ENCODE peak calls at places on chromosomes 1 and 21, in seven cellular contexts. E is K562, A is cardiac fibroblast, X is astrocyte of the spinal cord, W is AG04449, R is neural progenitor cell, D is epithelial cell of esophagus. O is an unnamed sample.

GRCh38 chr1:55474168-55474786 is 259.1 kb upstream of the USP24 start:
- DNase-seq in E (peak), A (peak), X (peak), W (no peak), R (no peak), D (peak), O (peak)

GRCh38 chr1:207867136-207868081 is 43.5 kb downstream of the CD34 start:
- DNase-seq in E (no peak), A (no peak), X (no peak), W (no peak), R (no peak), D (no peak), O (peak)

GRCh38 chr1:61263905-61264824 is 181.8 kb downstream of the NFIA start:
- DNase-seq in E (peak), A (no peak), X (no peak), W (no peak), R (no peak), D (no peak), O (no peak)

GRCh38 chr1:60634106-60634505 is 448.3 kb upstream of the NFIA start:
- DNase-seq in E (no peak), A (no peak), X (no peak), W (no peak), R (no peak), D (no peak), O (no peak)

GRCh38 chr1:54054438-54054749 is 986 bp downstream of the TCEANC2 start:
- DNase-seq in E (peak), A (no peak), X (no peak), W (no peak), R (no peak), D (no peak), O (no peak)

GRCh38 chr1:181151378-181152326 is 63.2 kb downstream of the IER5 start:
- DNase-seq in E (peak), A (peak), X (no peak), W (no peak), R (no peak), D (no peak), O (peak)

GRCh38 chr21:45396620-45396995 is 8.4 kb upstream of the COL18A1 start:
- DNase-seq in E (no peak), A (no peak), X (no peak), W (no peak), R (no peak), D (no peak), O (no peak)

GRCh38 chr1:195738971-195739650 is 869.1 kb downstream of the KCNT2 start:
- DNase-seq in E (no peak), A (no peak), X (peak), W (peak), R (no peak), D (no peak), O (peak)

GRCh38 chr1:168221275-168221674 is 4.5 kb upstream of the SFT2D2 start:
- DNase-seq in E (no peak), A (no peak), X (no peak), W (no peak), R (no peak), D (no peak), O (no peak)

GRCh38 chr1:21318714-21319159 is 28.5 kb upstream of the ECE1 start:
- DNase-seq in E (no peak), A (peak), X (peak), W (no peak), R (no peak), D (no peak), O (peak)

GRCh38 chr1:201279313-201279712 is 4.0 kb upstream of the PKP1 start:
- DNase-seq in E (no peak), A (peak), X (no peak), W (no peak), R (no peak), D (no peak), O (peak)

GRCh38 chr1:6257541-6258069 is 3.3 kb downstream of the GPR153 start:
- DNase-seq in E (no peak), A (no peak), X (no peak), W (no peak), R (no peak), D (no peak), O (no peak)

GRCh38 chr21:17387030-17387617 is 125.7 kb upstream of the CXADR start:
- DNase-seq in E (peak), A (peak), X (peak), W (peak), R (peak), D (peak), O (peak)

GRCh38 chr1:58529288-58529687 is 17.2 kb downstream of the OMA1 start:
- DNase-seq in E (no peak), A (no peak), X (no peak), W (no peak), R (no peak), D (no peak), O (no peak)

GRCh38 chr1:83735525-83735924 is 263.4 kb downstream of the TTLL7 start:
- DNase-seq in E (no peak), A (no peak), X (no peak), W (no peak), R (no peak), D (no peak), O (no peak)

GRCh38 chr1:67710417-67710816 is 25.4 kb downstream of the GADD45A start:
- DNase-seq in E (peak), A (peak), X (peak), W (no peak), R (no peak), D (peak), O (peak)

GRCh38 chr1:100036718-100037664 is 67.2 kb downstream of the SLC35A3 start:
- DNase-seq in E (peak), A (peak), X (peak), W (no peak), R (peak), D (peak), O (peak)

GRCh38 chr21:44318489-44319285 is 18.8 kb downstream of the PFKL start:
- DNase-seq in E (no peak), A (no peak), X (no peak), W (no peak), R (no peak), D (no peak), O (no peak)

GRCh38 chr1:56566040-56566774 is 13.2 kb downstream of the PLPP3 start:
- DNase-seq in E (no peak), A (no peak), X (no peak), W (no peak), R (no peak), D (no peak), O (no peak)

GRCh38 chr1:54153548-54154439 is 994 bp upstream of the CDCP2 start:
- DNase-seq in E (no peak), A (peak), X (peak), W (no peak), R (peak), D (peak), O (peak)

GRCh38 chr1:54490361-54491248 is 57.4 kb upstream of the ACOT11 start:
- DNase-seq in E (no peak), A (no peak), X (no peak), W (no peak), R (peak), D (no peak), O (no peak)

GRCh38 chr1:243939167-243939848 is 89.3 kb upstream of the AKT3 start:
- DNase-seq in E (peak), A (peak), X (peak), W (no peak), R (no peak), D (no peak), O (peak)

GRCh38 chr1:161038523-161039153 is at the start of gene TSTD1:
- DNase-seq in E (no peak), A (peak), X (no peak), W (no peak), R (peak), D (peak), O (no peak)

GRCh38 chr1:221887091-221887746 is 145.3 kb upstream of the DUSP10 start:
- DNase-seq in E (peak), A (peak), X (peak), W (peak), R (no peak), D (peak), O (peak)

GRCh38 chr1:2242814-2243725 is 15.0 kb downstream of the SKI start:
- DNase-seq in E (no peak), A (no peak), X (no peak), W (no peak), R (no peak), D (no peak), O (peak)

GRCh38 chr1:94993931-94994645 is 67.2 kb upstream of the CNN3 start:
- DNase-seq in E (no peak), A (no peak), X (no peak), W (no peak), R (no peak), D (no peak), O (no peak)

GRCh38 chr1:67832737-67833594 is at the start of gene GNG12:
- DNase-seq in E (peak), A (peak), X (peak), W (no peak), R (peak), D (peak), O (peak)

GRCh38 chr1:98306517-98307089 is 354.9 kb upstream of the SNX7 start:
- DNase-seq in E (no peak), A (no peak), X (no peak), W (no peak), R (no peak), D (no peak), O (no peak)

GRCh38 chr1:59952065-59952464 is 25.5 kb upstream of the CYP2J2 start:
- DNase-seq in E (no peak), A (no peak), X (no peak), W (no peak), R (no peak), D (no peak), O (peak)

GRCh38 chr1:3251810-3252429 is 182.9 kb downstream of the PRDM16 start:
- DNase-seq in E (no peak), A (no peak), X (no peak), W (no peak), R (no peak), D (no peak), O (no peak)

GRCh38 chr1:4768553-4768952 is 114.1 kb downstream of the AJAP1 start:
- DNase-seq in E (peak), A (no peak), X (no peak), W (no peak), R (no peak), D (no peak), O (no peak)

GRCh38 chr1:202725541-202725940 is 15.3 kb upstream of the SYT2 start:
- DNase-seq in E (no peak), A (no peak), X (no peak), W (no peak), R (no peak), D (no peak), O (no peak)

GRCh38 chr1:1041092-1041503 is 21.2 kb downstream of the AGRN start:
- DNase-seq in E (no peak), A (no peak), X (no peak), W (no peak), R (peak), D (no peak), O (no peak)

GRCh38 chr1:1039145-1039910 is 19.4 kb downstream of the AGRN start:
- DNase-seq in E (no peak), A (no peak), X (no peak), W (no peak), R (no peak), D (no peak), O (no peak)

GRCh38 chr1:1041873-1042272 is 22.0 kb downstream of the AGRN start:
- DNase-seq in E (no peak), A (no peak), X (no peak), W (no peak), R (no peak), D (no peak), O (no peak)

GRCh38 chr1:1038694-1039093 is 18.8 kb downstream of the AGRN start:
- DNase-seq in E (no peak), A (no peak), X (no peak), W (no peak), R (no peak), D (no peak), O (no peak)

GRCh38 chr1:1040004-1040991 is 20.4 kb downstream of the AGRN start:
- DNase-seq in E (peak), A (peak), X (peak), W (no peak), R (peak), D (peak), O (peak)
- TF ChIP-seq CTCF in E (peak), A (no peak), X (peak), W (peak), R (peak), D (no peak), O (peak)

DNA sequence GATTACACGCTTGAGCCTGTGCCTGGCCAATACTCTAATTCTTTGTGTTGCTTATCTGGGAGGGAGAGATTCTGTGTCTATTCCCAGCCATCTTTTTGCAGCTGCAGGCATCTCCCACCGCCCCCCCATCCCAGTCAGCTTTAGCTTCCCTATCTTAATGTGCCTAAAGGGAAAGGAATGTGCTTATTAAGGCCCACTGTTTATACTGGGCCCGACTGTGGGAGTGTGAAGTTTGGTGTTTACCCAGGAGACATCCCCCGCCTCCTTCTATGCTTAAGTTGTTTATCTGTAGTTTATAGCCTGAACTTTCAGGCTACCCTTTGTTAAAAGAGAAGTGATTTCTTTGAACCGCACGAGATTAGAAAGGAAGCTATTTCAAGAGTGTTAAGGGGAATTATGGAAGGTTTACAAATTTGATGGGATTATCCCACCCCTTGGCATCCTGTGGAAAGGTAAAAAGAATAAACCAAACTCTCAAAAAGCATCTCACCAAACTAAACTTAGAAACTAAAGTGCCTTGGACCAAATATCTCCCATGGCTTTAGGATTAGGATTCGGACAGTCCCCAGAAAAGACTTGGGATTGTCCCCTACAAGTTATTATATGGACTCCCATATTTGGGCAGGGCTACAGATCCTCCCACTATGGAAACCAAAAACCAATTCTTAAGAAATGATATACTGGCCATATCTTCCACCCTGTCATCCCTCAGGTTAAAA is 25.6 kb upstream of the ZNF496 start:
- DNase-seq in E (no peak), A (peak), X (no peak), W (no peak), R (no peak), D (no peak), O (peak)
- H3K4me3 ChIP-seq in E (no peak), A (no peak), X (no peak), W (no peak), R (no peak), D (no peak), O (no peak)

GRCh38 chr1:153833171-153833570 is 58.0 kb downstream of the SLC27A3 start:
- DNase-seq in E (no peak), A (no peak), X (no peak), W (no peak), R (no peak), D (no peak), O (no peak)

GRCh38 chr1:153832293-153832692 is 57.1 kb downstream of the SLC27A3 start:
- DNase-seq in E (no peak), A (no peak), X (no peak), W (no peak), R (no peak), D (no peak), O (no peak)

GRCh38 chr1:153827168-153827964 is 52.2 kb downstream of the SLC27A3 start:
- DNase-seq in E (no peak), A (no peak), X (no peak), W (no peak), R (no peak), D (no peak), O (no peak)
- TF ChIP-seq CTCF in E (no peak), A (no peak), X (peak), W (no peak), R (peak), D (no peak), O (no peak)

DNA sequence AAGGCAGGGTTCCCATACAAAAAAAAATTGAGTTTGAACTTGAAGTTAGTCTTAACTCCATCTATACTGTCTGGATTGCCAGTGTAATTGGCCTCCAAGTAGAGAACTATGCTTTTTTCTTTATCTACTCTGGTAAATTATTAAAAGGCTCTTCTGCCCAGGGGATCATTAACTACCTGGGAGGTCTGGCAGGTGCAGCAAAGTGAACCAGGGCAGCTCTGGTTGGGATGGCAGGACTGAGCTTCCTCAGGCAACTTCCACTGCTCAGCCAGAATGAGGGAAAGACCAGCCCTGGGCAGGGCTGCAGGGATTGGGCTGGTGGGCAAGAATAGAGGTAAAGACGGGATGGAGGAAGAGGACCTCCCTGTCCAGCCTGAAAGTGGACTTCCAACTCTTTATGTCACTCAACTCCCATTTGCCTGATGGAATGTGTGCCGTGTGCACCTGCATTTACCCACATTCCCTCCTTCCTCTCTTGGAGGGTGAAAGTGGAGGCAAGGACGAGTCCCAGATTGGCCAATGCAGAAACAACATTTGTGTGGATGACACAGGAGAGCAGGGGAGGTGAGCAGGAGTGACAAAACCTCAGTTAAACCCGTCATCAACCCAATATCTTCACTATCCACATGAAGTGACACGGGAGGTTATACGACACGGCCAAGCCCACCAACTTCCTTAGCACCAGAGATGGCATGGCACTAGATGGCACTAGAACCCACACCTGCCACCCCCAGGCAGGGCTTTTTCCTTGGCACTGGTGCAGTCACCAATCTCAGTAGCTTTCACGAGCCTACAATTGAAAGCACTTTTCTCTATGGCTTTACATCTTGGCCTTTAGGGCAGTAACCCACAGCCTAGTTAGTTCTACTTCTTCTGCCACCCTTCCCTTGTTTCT is 25.2 kb downstream of the CCN1 start:
- DNase-seq in E (no peak), A (no peak), X (no peak), W (no peak), R (no peak), D (peak), O (no peak)
- H3K4me3 ChIP-seq in E (no peak), A (no peak), X (no peak), W (no peak), R (no peak), D (no peak), O (no peak)

DNA sequence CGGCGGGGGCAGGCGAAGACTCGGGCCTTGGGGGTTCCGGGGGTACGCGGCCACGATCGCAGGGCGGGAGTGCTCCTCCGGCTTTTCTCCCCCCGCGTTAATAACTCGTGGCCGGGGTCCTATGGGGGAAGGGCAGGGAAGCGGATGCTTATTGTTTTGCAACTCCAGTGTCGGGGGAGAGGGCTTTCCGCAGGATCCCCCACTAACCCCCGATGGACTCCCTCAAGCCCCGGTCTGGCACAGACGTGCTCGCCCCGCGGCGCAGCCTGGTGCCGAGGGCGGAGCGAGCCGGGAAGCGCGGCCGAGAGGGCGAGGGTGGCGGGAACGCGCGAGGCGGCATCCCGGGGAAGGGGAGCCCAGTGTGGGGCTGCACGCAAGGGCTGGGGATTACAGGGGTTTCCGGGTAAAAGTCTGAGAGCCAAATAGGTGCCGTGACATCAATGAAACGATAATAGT is 717 bp downstream of the UCK2 start:
- DNase-seq in E (peak), A (peak), X (no peak), W (no peak), R (peak), D (peak), O (peak)
- TF ChIP-seq CTCF in E (no peak), A (no peak), X (peak), W (no peak), R (no peak), D (no peak), O (no peak)

GRCh38 chr1:197919523-197920301 is 2.5 kb downstream of the LHX9 start:
- DNase-seq in E (no peak), A (no peak), X (no peak), W (no peak), R (peak), D (no peak), O (no peak)
- H3K4me3 ChIP-seq in E (no peak), A (no peak), X (no peak), W (peak), R (peak), D (no peak), O (peak)

DNA sequence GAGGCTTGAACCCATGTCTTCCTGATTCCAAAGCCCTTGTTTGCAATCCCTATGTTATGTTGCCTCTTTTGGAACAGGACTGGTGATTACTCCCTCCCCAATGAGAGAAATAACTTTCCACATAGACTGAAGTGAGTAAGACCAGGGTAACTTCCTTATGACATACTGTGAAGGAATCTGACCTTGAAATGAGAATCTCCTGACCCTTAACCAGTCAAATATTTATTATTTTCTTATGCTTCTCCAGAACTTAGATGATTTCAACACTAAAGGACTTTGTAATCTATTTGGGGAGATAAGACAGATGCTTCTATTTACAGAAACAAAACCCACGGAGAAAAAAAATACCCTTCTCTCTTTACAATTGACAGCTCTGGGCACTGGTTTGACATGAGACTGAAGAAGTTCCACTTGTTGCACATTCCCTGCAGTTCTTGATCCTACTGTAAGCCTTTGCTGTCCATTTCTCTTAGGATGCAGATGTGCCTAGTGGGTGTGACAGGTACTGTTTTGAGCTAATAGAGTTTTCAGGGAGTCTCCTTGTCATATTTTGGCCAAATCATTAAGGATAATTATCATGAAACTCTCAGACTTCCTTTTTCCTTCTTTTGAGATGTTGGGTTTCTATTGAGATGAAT is 3.9 kb upstream of the RPTN start:
- DNase-seq in E (no peak), A (peak), X (peak), W (peak), R (no peak), D (peak), O (peak)
- TF ChIP-seq CTCF in E (no peak), A (peak), X (no peak), W (no peak), R (no peak), D (peak), O (no peak)

GRCh38 chr1:233587958-233588799 is 25.7 kb upstream of the KCNK1 start:
- DNase-seq in E (no peak), A (no peak), X (no peak), W (no peak), R (peak), D (no peak), O (no peak)
- H3K4me3 ChIP-seq in E (no peak), A (no peak), X (no peak), W (no peak), R (peak), D (no peak), O (no peak)

GRCh38 chr1:228691926-228692325 is 43.4 kb upstream of the RHOU start:
- DNase-seq in E (peak), A (peak), X (peak), W (no peak), R (peak), D (peak), O (peak)
- TF ChIP-seq CTCF in E (no peak), A (peak), X (peak), W (no peak), R (peak), D (peak), O (no peak)